ENCODE peak calls at places on chromosomes 6 and 20, in nine cellular contexts. A is NCI-H510A treated with DMSO at 0.1 percent for 48 hours; U is fibroblast of the aortic adventitia; C is activated CD4-positive, alpha-beta T cell treated with anti-CD3 and anti-CD28 coated beads for 48 hours; B is HCEC 1CT; K is NCI-H524 treated with DMSO at 0.1 percent for 48 hours; L is Calu3; W is T1000; O is GM10248. I is an unnamed sample.
A peak's percentile ranks its signal among the peaks of the same experiment; 100 is the strongest.

GRCh38 chr20:6030453-6031080 is 23.3 kb downstream of the LRRN4 start:
- DNase-seq in A (no peak), U (no peak), C (no peak), B (no peak), K (no peak), L (no peak), W (no peak), O (no peak), I (no peak)

GRCh38 chr6:158039178-158039557 is 57.5 kb downstream of the SYNJ2 start:
- DNase-seq in A (no peak), U (no peak), C (no peak), B (no peak), K (no peak), L (no peak), W (no peak), O (no peak), I (no peak)

GRCh38 chr6:6604566-6604965 is 16.0 kb downstream of the LY86 start:
- DNase-seq in A (no peak), U (no peak), C (no peak), B (no peak), K (no peak), L (no peak), W (no peak), O (no peak), I (no peak)

GRCh38 chr20:41058007-41058673 is 29.5 kb downstream of the TOP1 start:
- DNase-seq in A (peak; percentile 60), U (peak; percentile 68), C (peak; percentile 43), B (peak; percentile 85), K (no peak), L (no peak), W (peak; percentile 80), O (no peak), I (peak; percentile 40)

GRCh38 chr20:62535964-62536363 is 60.2 kb upstream of the GATA5 start:
- DNase-seq in A (no peak), U (no peak), C (no peak), B (no peak), K (no peak), L (no peak), W (no peak), O (no peak), I (no peak)

GRCh38 chr20:12171927-12172581 is 254.4 kb downstream of the BTBD3 start:
- DNase-seq in A (peak; percentile 26), U (peak; percentile 98), C (no peak), B (peak; percentile 85), K (no peak), L (no peak), W (no peak), O (no peak), I (no peak)

GRCh38 chr20:38722708-38723068 is 1.6 kb upstream of the SLC32A1 start:
- DNase-seq in A (no peak), U (no peak), C (no peak), B (no peak), K (no peak), L (no peak), W (no peak), O (no peak), I (peak; percentile 35)

GRCh38 chr6:151121900-151122299 is 117.9 kb upstream of the AKAP12 start:
- DNase-seq in A (no peak), U (no peak), C (no peak), B (no peak), K (peak; percentile 85), L (no peak), W (no peak), O (no peak), I (no peak)

GRCh38 chr6:32113386-32114352 is 4.5 kb upstream of the TNXB start:
- DNase-seq in A (no peak), U (peak; percentile 99), C (no peak), B (peak; percentile 98), K (no peak), L (peak; percentile 62), W (peak; percentile 89), O (no peak), I (peak; percentile 53)

GRCh38 chr6:96537726-96538125 is 16.1 kb downstream of the UFL1 start:
- DNase-seq in A (no peak), U (no peak), C (no peak), B (no peak), K (no peak), L (no peak), W (no peak), O (no peak), I (no peak)

GRCh38 chr6:41552723-41553122 is 6.5 kb downstream of the FOXP4 start:
- DNase-seq in A (no peak), U (no peak), C (no peak), B (no peak), K (no peak), L (no peak), W (no peak), O (no peak), I (no peak)

GRCh38 chr20:9261781-9262180 is 192.9 kb downstream of the PLCB4 start:
- DNase-seq in A (no peak), U (no peak), C (no peak), B (no peak), K (no peak), L (no peak), W (no peak), O (no peak), I (no peak)

I was measured in SK-N-SH.